ENCODE peak calls at places on chromosomes 5 and 9, in seven cellular contexts. P, B, Y, M, C, F and T are unnamed samples.

GRCh38 chr5:23457780-23458179 is 49.6 kb upstream of the PRDM9 start:
- DNase-seq in P (no peak), B (no peak), Y (no peak), M (no peak), C (no peak), F (no peak), T (no peak)

GRCh38 chr9:25427290-25427689 is 251.0 kb downstream of the TUSC1 start:
- DNase-seq in P (no peak), B (no peak), Y (no peak), M (no peak), C (no peak), F (no peak), T (no peak)

GRCh38 chr9:28810375-28811075 is 1237.2 kb upstream of the C9orf72 start:
- DNase-seq in P (no peak), B (no peak), Y (no peak), M (no peak), C (no peak), F (no peak), T (no peak)

GRCh38 chr5:125798311-125798710 is 624.9 kb upstream of the GRAMD2B start:
- DNase-seq in P (peak), B (no peak), Y (no peak), M (peak), C (no peak), F (no peak), T (no peak)

GRCh38 chr9:2288309-2288708 is 273.2 kb downstream of the SMARCA2 start:
- DNase-seq in P (no peak), B (no peak), Y (no peak), M (no peak), C (no peak), F (no peak), T (no peak)

GRCh38 chr9:86351897-86352296 is 2.3 kb downstream of the TUT7 start:
- DNase-seq in P (no peak), B (no peak), Y (no peak), M (no peak), C (no peak), F (no peak), T (no peak)

GRCh38 chr5:176497852-176498251 is 39.4 kb downstream of the RNF44 start:
- DNase-seq in P (peak), B (no peak), Y (no peak), M (no peak), C (no peak), F (no peak), T (no peak)

GRCh38 chr5:14821721-14822120 is 49.9 kb downstream of the ANKH start:
- DNase-seq in P (no peak), B (no peak), Y (no peak), M (no peak), C (no peak), F (no peak), T (no peak)

GRCh38 chr5:54995168-54995567 is 9.8 kb upstream of the ESM1 start:
- DNase-seq in P (no peak), B (no peak), Y (no peak), M (no peak), C (no peak), F (no peak), T (no peak)

GRCh38 chr5:124285071-124285470 is 461.4 kb downstream of the ZNF608 start:
- DNase-seq in P (no peak), B (no peak), Y (no peak), M (no peak), C (no peak), F (no peak), T (no peak)

GRCh38 chr9:893843-894420 is 52.4 kb downstream of the DMRT1 start:
- DNase-seq in P (peak), B (peak), Y (peak), M (peak), C (peak), F (peak), T (peak)

GRCh38 chr9:98084396-98084795 is 27.9 kb downstream of the NANS start:
- DNase-seq in P (no peak), B (no peak), Y (no peak), M (no peak), C (no peak), F (no peak), T (no peak)

GRCh38 chr9:79734989-79735779 is 163.4 kb downstream of the TLE4 start:
- DNase-seq in P (peak), B (no peak), Y (no peak), M (no peak), C (no peak), F (no peak), T (no peak)

GRCh38 chr5:155870636-155871035 is 456.3 kb upstream of the SGCD start:
- DNase-seq in P (no peak), B (no peak), Y (no peak), M (no peak), C (no peak), F (no peak), T (no peak)

GRCh38 chr9:115717298-115717697 is 436.3 kb upstream of the PAPPA start:
- DNase-seq in P (no peak), B (no peak), Y (no peak), M (no peak), C (no peak), F (no peak), T (no peak)

GRCh38 chr5:146027746-146028145 is 77.6 kb downstream of the PLAC8L1 start:
- DNase-seq in P (no peak), B (no peak), Y (no peak), M (no peak), C (no peak), F (no peak), T (no peak)

GRCh38 chr9:135760465-135760864 is 58.5 kb downstream of the KCNT1 start:
- DNase-seq in P (no peak), B (no peak), Y (no peak), M (no peak), C (no peak), F (no peak), T (no peak)